ENCODE peak calls at places on chromosome 7, in four cellular contexts. V, K, C and N are unnamed samples.

GRCh38 chr7:159034988-159035387 is 109.7 kb downstream of the VIPR2 start:
- DNase-seq in C (no peak), K (no peak), V (no peak), N (no peak)

GRCh38 chr7:55878701-55879100 is 8.6 kb upstream of the ZNF713 start:
- DNase-seq in V (no peak), C (no peak), K (no peak), N (no peak)

GRCh38 chr7:81934596-81935301 is 164.9 kb upstream of the HGF start:
- DNase-seq in V (no peak), C (no peak), K (no peak), N (no peak)

GRCh38 chr7:41693150-41693997 is 9.5 kb downstream of the INHBA start:
- DNase-seq in V (no peak), C (no peak), K (no peak), N (no peak)

GRCh38 chr7:101818699-101819071 is 1.3 kb downstream of the CUX1 start:
- DNase-seq in C (no peak), V (no peak), K (no peak), N (no peak)

GRCh38 chr7:103996017-103996551 is 6.6 kb upstream of the RELN start:
- DNase-seq in K (no peak), V (no peak), C (no peak), N (no peak)

GRCh38 chr7:38374507-38374906 is 101.1 kb upstream of the TARP start:
- DNase-seq in K (peak; percentile 57), V (no peak), C (peak; percentile 10), N (no peak)

GRCh38 chr7:116330961-116331360 is 120.6 kb downstream of the TES start:
- DNase-seq in K (no peak), V (no peak), C (no peak), N (no peak)

GRCh38 chr7:159192013-159192412 is 47.3 kb upstream of the VIPR2 start:
- DNase-seq in C (no peak), K (no peak), V (no peak), N (no peak)

GRCh38 chr7:618539-619355 is 99.1 kb upstream of the PDGFA start:
- DNase-seq in C (no peak), K (peak; percentile 64), V (no peak), N (no peak)

GRCh38 chr7:50542132-50542531 is 23.1 kb downstream of the DDC start:
- DNase-seq in C (no peak), V (no peak), K (no peak), N (no peak)

GRCh38 chr7:27165089-27165654 is at the start of gene HOXA9:
- DNase-seq in K (no peak), C (no peak), V (no peak), N (peak; percentile 77)

GRCh38 chr7:134669845-134670373 is 23.3 kb downstream of the BPGM start:
- DNase-seq in V (no peak), C (peak; percentile 37), K (peak; percentile 48), N (no peak)

GRCh38 chr7:5420841-5421625 is 2.6 kb downstream of the TNRC18 start:
- DNase-seq in K (no peak), C (no peak), V (no peak), N (no peak)

GRCh38 chr7:7944619-7945282 is 23.8 kb upstream of the GLCCI1 start:
- DNase-seq in V (no peak), K (peak; percentile 35), C (no peak), N (no peak)

GRCh38 chr7:94584113-94584512 is 71.8 kb downstream of the SGCE start:
- DNase-seq in V (no peak), C (no peak), K (no peak), N (no peak)

GRCh38 chr7:66629222-66629658 is 559 bp downstream of the KCTD7 start:
- DNase-seq in C (no peak), V (no peak), K (no peak), N (no peak)

GRCh38 chr7:81573128-81573527 is 196.7 kb downstream of the HGF start:
- DNase-seq in C (no peak), V (no peak), K (no peak), N (no peak)

GRCh38 chr7:108189733-108190388 is 59.7 kb upstream of the LAMB4 start:
- DNase-seq in V (no peak), K (no peak), C (no peak), N (no peak)

GRCh38 chr7:2629740-2630681 is 1.8 kb upstream of the TTYH3 start:
- DNase-seq in V (no peak), C (no peak), K (no peak), N (no peak)

GRCh38 chr7:134702366-134703240 is 56.0 kb downstream of the BPGM start:
- DNase-seq in C (no peak), V (no peak), K (no peak), N (no peak)

GRCh38 chr7:99129001-99129400 is 14.9 kb downstream of the SMURF1 start:
- DNase-seq in K (no peak), V (no peak), C (no peak), N (no peak)

GRCh38 chr7:137519964-137520363 is 176.4 kb upstream of the PTN start:
- DNase-seq in C (no peak), K (no peak), V (no peak), N (no peak)

GRCh38 chr7:135808206-135808605 is 59.6 kb upstream of the FAM180A start:
- DNase-seq in V (no peak), K (no peak), C (no peak), N (no peak)

GRCh38 chr7:104552102-104552501 is 223.7 kb downstream of the LHFPL3 start:
- DNase-seq in K (no peak), V (no peak), C (no peak), N (peak; percentile 43)

GRCh38 chr7:156949541-156950380 is at the start of gene NOM1:
- DNase-seq in C (peak; percentile 85), V (peak; percentile 72), K (peak; percentile 92), N (peak; percentile 76)

GRCh38 chr7:137091396-137091795 is 222.9 kb downstream of the CHRM2 start:
- DNase-seq in K (no peak), V (no peak), C (no peak), N (no peak)

GRCh38 chr7:134901389-134902020 is 84.8 kb upstream of the AGBL3 start:
- DNase-seq in K (no peak), C (no peak), V (no peak), N (no peak)

GRCh38 chr7:24718431-24718831 is 38.8 kb downstream of the GSDME start:
- DNase-seq in C (no peak), K (no peak), V (no peak), N (no peak)

GRCh38 chr7:151472644-151473380 is 32.9 kb upstream of the CRYGN start:
- DNase-seq in K (no peak), V (no peak), C (no peak), N (no peak)

GRCh38 chr7:146208484-146208883 is 91.9 kb downstream of the CNTNAP2 start:
- DNase-seq in C (no peak), K (no peak), V (no peak), N (no peak)